ENCODE peak calls at places on chromosome 1, in seven cellular contexts. One of them, this sample, is unnamed.

GRCh38 chr1:164561007-164561406 is 2.0 kb downstream of the PBX1 start:
- DNase-seq in IMR-90: no peak
- DNase-seq in adrenal gland: no peak
- DNase-seq in A549: no peak
- DNase-seq in CD4-positive, alpha-beta T cell: no peak
- DNase-seq in pancreas: no peak
- DNase-seq in HFF-Myc: no peak
- DNase-seq in this sample: no peak

GRCh38 chr1:70327306-70328076 is 27.0 kb downstream of the ANKRD13C start:
- DNase-seq in HFF-Myc: no peak
- DNase-seq in IMR-90: peak
- DNase-seq in adrenal gland: no peak
- DNase-seq in CD4-positive, alpha-beta T cell: no peak
- DNase-seq in A549: no peak
- DNase-seq in pancreas: no peak
- DNase-seq in this sample: no peak

GRCh38 chr1:112614460-112615065 is 4.4 kb downstream of the ST7L start:
- DNase-seq in IMR-90: peak
- DNase-seq in CD4-positive, alpha-beta T cell: no peak
- DNase-seq in HFF-Myc: no peak
- DNase-seq in adrenal gland: no peak
- DNase-seq in A549: peak
- DNase-seq in pancreas: no peak
- DNase-seq in this sample: no peak

GRCh38 chr1:241086686-241087085 is 270.3 kb downstream of the RGS7 start:
- DNase-seq in adrenal gland: no peak
- DNase-seq in CD4-positive, alpha-beta T cell: no peak
- DNase-seq in HFF-Myc: no peak
- DNase-seq in IMR-90: no peak
- DNase-seq in A549: peak
- DNase-seq in pancreas: no peak
- DNase-seq in this sample: no peak

GRCh38 chr1:39973503-39974135 is 18.7 kb downstream of the MFSD2A start:
- DNase-seq in adrenal gland: peak
- DNase-seq in A549: peak
- DNase-seq in HFF-Myc: no peak
- DNase-seq in CD4-positive, alpha-beta T cell: peak
- DNase-seq in IMR-90: peak
- DNase-seq in pancreas: peak
- DNase-seq in this sample: peak

GRCh38 chr1:28580706-28581530 is 11.1 kb upstream of the RAB42 start:
- DNase-seq in HFF-Myc: no peak
- DNase-seq in A549: peak
- DNase-seq in CD4-positive, alpha-beta T cell: peak
- DNase-seq in pancreas: peak
- DNase-seq in adrenal gland: peak
- DNase-seq in IMR-90: peak
- DNase-seq in this sample: no peak

GRCh38 chr1:40859017-40859416 is 3.1 kb downstream of the CITED4 start:
- DNase-seq in pancreas: no peak
- DNase-seq in A549: no peak
- DNase-seq in CD4-positive, alpha-beta T cell: no peak
- DNase-seq in IMR-90: no peak
- DNase-seq in HFF-Myc: no peak
- DNase-seq in adrenal gland: no peak
- DNase-seq in this sample: no peak

GRCh38 chr1:166479052-166479631 is 312.3 kb upstream of the FAM78B start:
- DNase-seq in pancreas: no peak
- DNase-seq in adrenal gland: peak
- DNase-seq in HFF-Myc: peak
- DNase-seq in A549: peak
- DNase-seq in CD4-positive, alpha-beta T cell: peak
- DNase-seq in IMR-90: peak
- DNase-seq in this sample: peak

GRCh38 chr1:109193653-109194590 is 19.8 kb upstream of the SARS1 start:
- DNase-seq in pancreas: no peak
- DNase-seq in HFF-Myc: no peak
- DNase-seq in A549: peak
- DNase-seq in adrenal gland: peak
- DNase-seq in IMR-90: no peak
- DNase-seq in CD4-positive, alpha-beta T cell: peak
- DNase-seq in this sample: peak

GRCh38 chr1:109188776-109189175 is 24.9 kb upstream of the SARS1 start:
- DNase-seq in adrenal gland: no peak
- DNase-seq in CD4-positive, alpha-beta T cell: no peak
- DNase-seq in A549: no peak
- DNase-seq in HFF-Myc: no peak
- DNase-seq in IMR-90: no peak
- DNase-seq in pancreas: no peak
- DNase-seq in this sample: no peak

GRCh38 chr1:109192433-109192832 is 21.3 kb upstream of the SARS1 start:
- DNase-seq in HFF-Myc: no peak
- DNase-seq in pancreas: no peak
- DNase-seq in adrenal gland: no peak
- DNase-seq in CD4-positive, alpha-beta T cell: no peak
- DNase-seq in A549: no peak
- DNase-seq in IMR-90: no peak
- DNase-seq in this sample: no peak

GRCh38 chr1:109190189-109190588 is 23.5 kb upstream of the SARS1 start:
- DNase-seq in IMR-90: no peak
- DNase-seq in adrenal gland: no peak
- DNase-seq in CD4-positive, alpha-beta T cell: no peak
- DNase-seq in pancreas: no peak
- DNase-seq in HFF-Myc: no peak
- DNase-seq in A549: no peak
- DNase-seq in this sample: no peak

GRCh38 chr1:109191377-109191776 is 22.3 kb upstream of the SARS1 start:
- DNase-seq in CD4-positive, alpha-beta T cell: no peak
- DNase-seq in IMR-90: no peak
- DNase-seq in A549: no peak
- DNase-seq in adrenal gland: no peak
- DNase-seq in pancreas: no peak
- DNase-seq in HFF-Myc: no peak
- DNase-seq in this sample: no peak
- TF ChIP-seq CTCF in CD4-positive, alpha-beta T cell: no peak
- TF ChIP-seq CTCF in IMR-90: no peak
- TF ChIP-seq CTCF in A549: no peak
- TF ChIP-seq CTCF in adrenal gland: no peak
- TF ChIP-seq CTCF in pancreas: no peak
- TF ChIP-seq CTCF in HFF-Myc: peak
- TF ChIP-seq CTCF in this sample: no peak

GRCh38 chr1:6412896-6413295 is 6.8 kb downstream of the HES2 start:
- DNase-seq in pancreas: no peak
- DNase-seq in A549: peak
- DNase-seq in IMR-90: no peak
- DNase-seq in adrenal gland: no peak
- DNase-seq in HFF-Myc: no peak
- DNase-seq in CD4-positive, alpha-beta T cell: no peak
- DNase-seq in this sample: no peak

GRCh38 chr1:6416906-6417305 is 2.8 kb downstream of the HES2 start:
- DNase-seq in CD4-positive, alpha-beta T cell: no peak
- DNase-seq in adrenal gland: no peak
- DNase-seq in IMR-90: no peak
- DNase-seq in A549: no peak
- DNase-seq in HFF-Myc: no peak
- DNase-seq in pancreas: no peak
- DNase-seq in this sample: no peak

GRCh38 chr1:6415979-6416656 is 3.6 kb downstream of the HES2 start:
- DNase-seq in pancreas: no peak
- DNase-seq in A549: no peak
- DNase-seq in IMR-90: no peak
- DNase-seq in adrenal gland: no peak
- DNase-seq in CD4-positive, alpha-beta T cell: no peak
- DNase-seq in HFF-Myc: no peak
- DNase-seq in this sample: no peak

GRCh38 chr1:6414881-6415280 is 4.8 kb downstream of the HES2 start:
- DNase-seq in pancreas: no peak
- DNase-seq in IMR-90: no peak
- DNase-seq in A549: no peak
- DNase-seq in adrenal gland: no peak
- DNase-seq in HFF-Myc: no peak
- DNase-seq in CD4-positive, alpha-beta T cell: no peak
- DNase-seq in this sample: no peak

DNA sequence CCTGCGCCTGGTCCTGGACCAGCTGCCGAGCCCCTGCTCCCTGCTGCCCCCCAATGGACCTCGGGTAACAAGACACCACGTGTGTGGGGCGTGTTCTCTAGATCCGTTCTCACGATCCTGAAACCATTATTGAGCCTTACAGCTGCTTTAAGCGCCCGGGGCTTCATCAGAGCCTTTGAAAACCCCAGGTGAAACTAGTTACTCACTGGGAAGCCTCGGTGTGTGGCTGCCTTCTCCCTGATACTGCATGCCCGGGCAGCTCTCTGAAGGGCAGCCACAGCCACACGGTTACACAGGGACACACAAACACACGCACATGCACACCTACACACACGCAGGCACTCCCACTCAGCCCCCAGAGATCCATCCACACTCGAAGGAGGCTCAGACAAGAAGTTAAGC is 5.3 kb downstream of the HES2 start:
- DNase-seq in IMR-90: peak
- DNase-seq in CD4-positive, alpha-beta T cell: no peak
- DNase-seq in A549: peak
- DNase-seq in adrenal gland: no peak
- DNase-seq in HFF-Myc: peak
- DNase-seq in pancreas: no peak
- DNase-seq in this sample: no peak
- TF ChIP-seq CTCF in IMR-90: peak
- TF ChIP-seq CTCF in CD4-positive, alpha-beta T cell: no peak
- TF ChIP-seq CTCF in A549: peak
- TF ChIP-seq CTCF in adrenal gland: no peak
- TF ChIP-seq CTCF in HFF-Myc: peak
- TF ChIP-seq CTCF in pancreas: no peak
- TF ChIP-seq CTCF in this sample: peak

GRCh38 chr1:182998482-182998881 is 24.7 kb upstream of the LAMC1 start:
- DNase-seq in CD4-positive, alpha-beta T cell: no peak
- DNase-seq in adrenal gland: no peak
- DNase-seq in pancreas: no peak
- DNase-seq in IMR-90: no peak
- DNase-seq in HFF-Myc: no peak
- DNase-seq in A549: no peak
- DNase-seq in this sample: no peak
- TF ChIP-seq CTCF in CD4-positive, alpha-beta T cell: no peak
- TF ChIP-seq CTCF in adrenal gland: no peak
- TF ChIP-seq CTCF in pancreas: no peak
- TF ChIP-seq CTCF in IMR-90: no peak
- TF ChIP-seq CTCF in HFF-Myc: no peak
- TF ChIP-seq CTCF in A549: no peak
- TF ChIP-seq CTCF in this sample: no peak

DNA sequence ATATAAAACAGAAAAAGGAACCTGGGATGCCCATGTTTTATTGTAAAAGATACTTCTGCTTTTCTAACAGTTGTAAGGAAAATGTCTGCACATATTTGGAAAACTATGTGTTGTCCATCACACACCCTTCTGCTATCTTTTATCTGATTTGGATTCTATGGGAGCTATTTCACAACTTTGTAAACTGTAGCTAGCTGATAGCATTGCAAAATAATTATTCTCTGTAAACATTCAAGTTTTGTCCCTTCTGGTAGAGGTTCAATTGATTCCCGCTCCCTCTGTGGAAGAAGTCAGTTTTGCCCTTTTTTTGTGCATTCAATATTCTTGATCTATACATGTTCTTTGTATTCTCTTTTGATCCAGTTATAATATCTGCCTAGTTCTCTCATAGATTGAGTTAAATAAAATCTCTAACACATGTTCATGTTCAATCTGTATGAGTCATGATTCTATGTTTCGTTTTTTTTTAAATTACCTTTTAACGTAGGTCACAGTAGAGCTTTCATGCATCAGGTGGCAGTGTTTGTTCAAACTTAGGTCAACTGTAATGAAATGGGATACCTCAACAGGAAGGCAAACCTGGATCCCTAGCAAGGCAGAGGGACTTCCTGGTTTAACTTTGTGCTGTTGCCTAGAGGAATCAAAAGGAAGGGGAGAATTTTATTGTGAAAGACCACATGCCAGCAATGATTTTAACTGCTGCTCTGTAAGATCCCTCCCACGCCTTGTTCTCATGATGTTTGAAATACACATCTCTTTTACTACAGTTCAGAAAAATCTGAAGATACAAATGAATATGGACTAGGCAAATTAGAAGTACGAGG is 26.0 kb upstream of the BCL9 start:
- DNase-seq in IMR-90: peak
- DNase-seq in HFF-Myc: peak
- DNase-seq in A549: peak
- DNase-seq in CD4-positive, alpha-beta T cell: no peak
- DNase-seq in adrenal gland: no peak
- DNase-seq in pancreas: no peak
- DNase-seq in this sample: no peak
- TF ChIP-seq CTCF in IMR-90: no peak
- TF ChIP-seq CTCF in HFF-Myc: peak
- TF ChIP-seq CTCF in A549: peak
- TF ChIP-seq CTCF in CD4-positive, alpha-beta T cell: peak
- TF ChIP-seq CTCF in adrenal gland: peak
- TF ChIP-seq CTCF in pancreas: peak
- TF ChIP-seq CTCF in this sample: no peak